ENCODE peak calls at places on chromosomes 12 and 14, in five cellular contexts. One of them, this sample, is unnamed.

GRCh38 chr14:73462078-73462715 is 3.9 kb upstream of the NUMB start:
- DNase-seq in fibroblast of lung: peak; percentile 54
- DNase-seq in tibial artery: peak; percentile 33
- DNase-seq in lower lobe of right lung: peak; percentile 69
- DNase-seq in spleen: no peak
- DNase-seq in this sample: no peak

GRCh38 chr14:29648045-29648444 is 279.6 kb downstream of the PRKD1 start:
- DNase-seq in fibroblast of lung: peak; percentile 18
- DNase-seq in tibial artery: no peak
- DNase-seq in lower lobe of right lung: no peak
- DNase-seq in spleen: no peak
- DNase-seq in this sample: no peak

GRCh38 chr12:80129895-80130535 is 30.7 kb downstream of the OTOGL start:
- DNase-seq in fibroblast of lung: peak; percentile 81
- DNase-seq in tibial artery: no peak
- DNase-seq in lower lobe of right lung: no peak
- DNase-seq in spleen: no peak
- DNase-seq in this sample: no peak

GRCh38 chr12:93568091-93568490 is 4.4 kb upstream of the SOCS2 start:
- DNase-seq in fibroblast of lung: no peak
- DNase-seq in tibial artery: no peak
- DNase-seq in lower lobe of right lung: no peak
- DNase-seq in spleen: no peak
- DNase-seq in this sample: no peak

GRCh38 chr12:62873116-62873825 is 61.7 kb downstream of the PPM1H start:
- DNase-seq in fibroblast of lung: no peak
- DNase-seq in tibial artery: no peak
- DNase-seq in lower lobe of right lung: no peak
- DNase-seq in spleen: no peak
- DNase-seq in this sample: no peak

GRCh38 chr12:102763016-102763415 is 154.0 kb downstream of the PAH start:
- DNase-seq in fibroblast of lung: no peak
- DNase-seq in tibial artery: no peak
- DNase-seq in lower lobe of right lung: no peak
- DNase-seq in spleen: no peak
- DNase-seq in this sample: no peak

GRCh38 chr12:120965534-120966091 is 12.7 kb upstream of the HNF1A start:
- DNase-seq in fibroblast of lung: no peak
- DNase-seq in tibial artery: no peak
- DNase-seq in lower lobe of right lung: no peak
- DNase-seq in spleen: no peak
- DNase-seq in this sample: no peak

GRCh38 chr14:88605594-88605993 is 42.8 kb downstream of the ZC3H14 start:
- DNase-seq in fibroblast of lung: no peak
- DNase-seq in tibial artery: no peak
- DNase-seq in lower lobe of right lung: no peak
- DNase-seq in spleen: no peak
- DNase-seq in this sample: no peak

GRCh38 chr14:93044116-93044515 is 71.6 kb downstream of the ITPK1 start:
- DNase-seq in fibroblast of lung: peak; percentile 30
- DNase-seq in tibial artery: no peak
- DNase-seq in lower lobe of right lung: no peak
- DNase-seq in spleen: no peak
- DNase-seq in this sample: no peak

GRCh38 chr12:22656376-22656775 is 31.4 kb downstream of the ETNK1 start:
- DNase-seq in fibroblast of lung: no peak
- DNase-seq in tibial artery: no peak
- DNase-seq in lower lobe of right lung: no peak
- DNase-seq in spleen: no peak
- DNase-seq in this sample: no peak

GRCh38 chr12:5447329-5447728 is 15.4 kb downstream of the NTF3 start:
- DNase-seq in fibroblast of lung: no peak
- DNase-seq in tibial artery: no peak
- DNase-seq in lower lobe of right lung: no peak
- DNase-seq in spleen: no peak
- DNase-seq in this sample: no peak

GRCh38 chr12:30457621-30458289 is 237.9 kb downstream of the IPO8 start:
- DNase-seq in fibroblast of lung: peak; percentile 74
- DNase-seq in tibial artery: no peak
- DNase-seq in lower lobe of right lung: no peak
- DNase-seq in spleen: no peak
- DNase-seq in this sample: no peak

GRCh38 chr12:2647186-2647585 is 147.6 kb upstream of the FKBP4 start:
- DNase-seq in fibroblast of lung: no peak
- DNase-seq in tibial artery: no peak
- DNase-seq in lower lobe of right lung: no peak
- DNase-seq in spleen: peak; percentile 51
- DNase-seq in this sample: no peak

GRCh38 chr14:106842687-106843086 is 1316.3 kb downstream of the TMEM121 start:
- DNase-seq in fibroblast of lung: no peak
- DNase-seq in tibial artery: no peak
- DNase-seq in lower lobe of right lung: no peak
- DNase-seq in spleen: no peak
- DNase-seq in this sample: no peak

GRCh38 chr14:106838991-106839769 is 1312.8 kb downstream of the TMEM121 start:
- DNase-seq in fibroblast of lung: no peak
- DNase-seq in tibial artery: no peak
- DNase-seq in lower lobe of right lung: no peak
- DNase-seq in spleen: no peak
- DNase-seq in this sample: no peak

GRCh38 chr14:106840258-106840657 is 1313.9 kb downstream of the TMEM121 start:
- DNase-seq in fibroblast of lung: no peak
- DNase-seq in tibial artery: no peak
- DNase-seq in lower lobe of right lung: no peak
- DNase-seq in spleen: no peak
- DNase-seq in this sample: no peak

GRCh38 chr14:106841701-106842100 is 1315.3 kb downstream of the TMEM121 start:
- DNase-seq in fibroblast of lung: no peak
- DNase-seq in tibial artery: no peak
- DNase-seq in lower lobe of right lung: no peak
- DNase-seq in spleen: no peak
- DNase-seq in this sample: no peak

DNA sequence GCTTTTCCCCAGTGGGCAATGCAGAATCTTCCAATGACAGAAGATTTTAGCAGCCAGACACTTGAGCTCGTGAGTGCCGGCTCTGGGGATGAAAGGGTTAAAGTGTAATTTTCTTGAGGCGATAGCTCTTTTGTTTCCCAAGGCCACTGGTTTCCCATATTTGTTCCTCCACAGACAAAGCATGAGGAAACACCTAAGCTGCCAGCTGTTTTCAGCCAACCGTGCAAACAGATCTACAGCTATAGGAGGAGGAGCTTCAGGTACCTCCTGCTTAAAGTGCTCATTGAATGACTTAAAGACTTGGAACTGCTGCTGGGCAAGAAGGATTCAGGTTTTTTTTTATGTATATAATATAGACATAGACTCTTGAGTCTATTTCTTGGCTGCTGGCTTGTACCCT is 1311.5 kb downstream of the TMEM121 start:
- DNase-seq in fibroblast of lung: no peak
- DNase-seq in tibial artery: no peak
- DNase-seq in lower lobe of right lung: no peak
- DNase-seq in spleen: no peak
- DNase-seq in this sample: no peak
- H3K9me3 ChIP-seq in fibroblast of lung: no peaks in the 10 kb centered on the region
- H3K9me3 ChIP-seq in tibial artery: no peaks in the 10 kb centered on the region
- H3K9me3 ChIP-seq in lower lobe of right lung: no peaks in the 10 kb centered on the region
- H3K9me3 ChIP-seq in spleen: no peaks in the 10 kb centered on the region
- H3K9me3 ChIP-seq in this sample: no peaks in the 10 kb centered on the region

DNA sequence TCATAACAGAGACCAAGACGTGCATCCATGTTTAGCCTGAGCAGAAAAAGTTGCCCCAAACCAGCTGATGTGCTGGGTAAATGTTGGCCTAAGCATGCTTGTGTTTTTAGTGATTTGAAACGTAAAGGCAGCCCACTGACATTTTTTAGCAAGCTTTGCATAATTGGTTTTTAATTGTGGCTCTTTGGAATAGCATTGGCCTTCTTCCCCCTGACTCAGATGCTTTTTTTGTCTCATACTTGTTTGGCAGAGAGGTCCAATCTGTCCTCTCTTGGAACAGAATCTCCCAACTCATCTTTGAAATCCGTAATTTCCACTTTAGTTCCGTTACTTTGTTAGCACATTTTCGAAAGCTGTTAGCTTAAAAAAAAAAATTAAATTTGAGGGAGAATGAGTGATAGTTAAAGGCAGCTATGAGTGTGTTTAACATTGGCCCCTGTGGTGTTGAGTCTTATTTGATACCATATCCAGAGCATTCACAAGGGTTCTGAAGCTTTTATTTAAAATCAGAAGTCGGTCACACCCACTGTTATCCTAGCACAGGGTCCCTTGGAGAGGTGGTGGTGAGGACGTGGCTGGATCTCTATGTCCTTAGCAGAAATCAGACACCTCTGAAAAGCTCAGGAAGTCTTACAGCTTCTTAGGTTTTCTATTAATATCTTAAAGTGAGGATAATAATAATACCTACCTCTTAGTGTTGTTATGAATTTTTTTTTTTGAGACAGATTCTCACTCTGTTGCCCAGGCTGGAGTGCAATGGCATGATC is 15.6 kb downstream of the JDP2 start:
- DNase-seq in fibroblast of lung: peak; percentile 32
- DNase-seq in tibial artery: no peak
- DNase-seq in lower lobe of right lung: no peak
- DNase-seq in spleen: no peak
- DNase-seq in this sample: no peak
- H3K27ac ChIP-seq in fibroblast of lung: peak overlapping the region; percentile 3
- H3K27ac ChIP-seq in tibial artery: peak overlapping the region; percentile 5
- H3K27ac ChIP-seq in lower lobe of right lung: no peak overlapping the region
- H3K27ac ChIP-seq in spleen: peak overlapping the region; percentile 22
- H3K27ac ChIP-seq in this sample: no peak overlapping the region

DNA sequence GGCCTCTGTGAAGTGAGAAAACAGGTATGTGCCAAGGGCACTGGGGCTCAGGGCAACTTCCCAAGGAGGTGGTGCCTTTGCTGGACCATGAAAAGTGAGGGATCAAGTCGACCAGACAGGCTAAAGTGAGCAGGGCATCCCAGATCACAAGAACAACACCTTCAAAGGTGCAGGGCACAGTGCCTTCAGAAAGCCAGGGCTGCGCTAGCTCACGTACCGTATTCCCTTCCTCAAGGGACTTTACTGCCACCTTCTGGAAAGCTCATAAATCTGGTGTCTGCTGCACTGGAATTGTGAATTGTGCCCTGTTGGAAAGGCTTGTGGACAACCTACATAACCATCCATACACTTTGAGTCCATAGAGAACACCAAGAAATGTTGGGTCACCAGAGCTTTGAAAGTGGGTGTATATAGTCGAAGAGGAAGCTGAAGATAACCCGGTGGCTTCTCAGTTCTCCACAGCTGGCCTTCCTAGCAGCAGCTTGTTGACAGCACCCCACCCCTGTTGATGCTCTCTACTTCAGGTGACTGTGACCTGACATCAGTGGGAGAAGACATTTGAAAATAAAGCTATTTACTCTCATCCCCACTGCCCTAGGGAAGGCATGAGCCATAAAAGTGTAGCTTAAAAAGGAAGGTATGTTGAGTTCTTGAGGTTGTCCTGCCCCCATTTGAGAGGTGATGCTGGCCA is 24.5 kb downstream of the FIGNL2 start:
- DNase-seq in fibroblast of lung: peak; percentile 57
- DNase-seq in tibial artery: no peak
- DNase-seq in lower lobe of right lung: no peak
- DNase-seq in spleen: no peak
- DNase-seq in this sample: no peak
- TF ChIP-seq CTCF in fibroblast of lung: peak; percentile 67
- TF ChIP-seq CTCF in tibial artery: peak; percentile 32
- TF ChIP-seq CTCF in lower lobe of right lung: peak; percentile 50
- TF ChIP-seq CTCF in spleen: no peak
- TF ChIP-seq CTCF in this sample: peak; percentile 22

GRCh38 chr12:34372003-34372402 is 349.7 kb downstream of the ALG10 start:
- DNase-seq in fibroblast of lung: no peak
- DNase-seq in tibial artery: no peak
- DNase-seq in lower lobe of right lung: no peak
- DNase-seq in spleen: no peak
- DNase-seq in this sample: no peak

GRCh38 chr12:34373926-34374325 is 351.6 kb downstream of the ALG10 start:
- DNase-seq in fibroblast of lung: no peak
- DNase-seq in tibial artery: no peak
- DNase-seq in lower lobe of right lung: no peak
- DNase-seq in spleen: no peak
- DNase-seq in this sample: no peak

GRCh38 chr12:34371050-34371449 is 348.8 kb downstream of the ALG10 start:
- DNase-seq in fibroblast of lung: no peak
- DNase-seq in tibial artery: no peak
- DNase-seq in lower lobe of right lung: no peak
- DNase-seq in spleen: no peak
- DNase-seq in this sample: no peak

GRCh38 chr12:34363050-34363673 is 340.9 kb downstream of the ALG10 start:
- DNase-seq in fibroblast of lung: no peak
- DNase-seq in tibial artery: no peak
- DNase-seq in lower lobe of right lung: no peak
- DNase-seq in spleen: no peak
- DNase-seq in this sample: no peak

GRCh38 chr12:34368079-34368478 is 345.8 kb downstream of the ALG10 start:
- DNase-seq in fibroblast of lung: no peak
- DNase-seq in tibial artery: no peak
- DNase-seq in lower lobe of right lung: no peak
- DNase-seq in spleen: no peak
- DNase-seq in this sample: no peak
- H3K9me3 ChIP-seq in fibroblast of lung: no peaks in the 10 kb centered on the region
- H3K9me3 ChIP-seq in tibial artery: peaks cover 93% of the 10 kb centered on the region
- H3K9me3 ChIP-seq in lower lobe of right lung: peaks cover 7% of the 10 kb centered on the region
- H3K9me3 ChIP-seq in spleen: peaks cover 23% of the 10 kb centered on the region
- H3K9me3 ChIP-seq in this sample: peaks cover 21% of the 10 kb centered on the region

DNA sequence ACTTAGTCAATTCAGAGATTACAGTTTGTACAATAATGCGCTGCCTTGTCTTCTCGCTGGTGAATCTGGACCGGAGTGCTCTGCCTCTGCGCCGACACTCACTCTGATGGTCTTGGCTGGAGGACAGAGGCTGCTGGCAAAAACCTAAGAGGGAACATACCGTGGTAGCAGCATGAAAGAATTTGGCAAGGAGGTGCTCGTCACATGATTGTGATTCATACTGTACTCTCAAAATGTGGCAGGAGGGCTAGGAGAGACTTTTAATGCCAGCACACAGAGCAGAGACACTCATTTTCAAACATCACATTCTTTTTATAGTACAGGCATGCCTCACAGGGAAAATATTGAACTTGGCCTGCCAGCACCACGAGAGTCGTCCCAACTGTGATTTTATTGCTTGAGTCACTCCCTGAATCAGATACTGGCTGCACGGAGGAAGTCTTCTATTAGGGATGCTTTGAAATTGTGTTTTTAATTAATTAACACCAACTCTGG is 67.8 kb downstream of the HMGA2 start:
- DNase-seq in fibroblast of lung: peak; percentile 100
- DNase-seq in tibial artery: peak; percentile 89
- DNase-seq in lower lobe of right lung: no peak
- DNase-seq in spleen: no peak
- DNase-seq in this sample: peak; percentile 81
- H3K27ac ChIP-seq in fibroblast of lung: peak overlapping the region; percentile 95
- H3K27ac ChIP-seq in tibial artery: no peak overlapping the region
- H3K27ac ChIP-seq in lower lobe of right lung: no peak overlapping the region
- H3K27ac ChIP-seq in spleen: no peak overlapping the region
- H3K27ac ChIP-seq in this sample: no peak overlapping the region

This sample was measured in thoracic aorta.